ENCODE peak calls at places on chromosomes 1 and 21, in four cellular contexts. F is IMR-90, P is OCI-LY7, K is hepatocyte. X is an unnamed sample.

GRCh38 chr21:41630917-41631316 is 123.0 kb upstream of the TMPRSS2 start:
- DNase-seq in K (no peak), F (no peak), P (no peak), X (no peak)

GRCh38 chr1:224059897-224060462 is 53.9 kb upstream of the FBXO28 start:
- DNase-seq in K (no peak), P (no peak), F (no peak), X (no peak)

GRCh38 chr1:16396591-16396990 is 29.5 kb downstream of the SZRD1 start:
- DNase-seq in P (no peak), K (peak; percentile 44), F (peak; percentile 84), X (no peak)

GRCh38 chr1:183609313-183609712 is 19.1 kb upstream of the NCF2 start:
- DNase-seq in F (peak; percentile 81), P (peak; percentile 43), K (peak; percentile 39), X (no peak)

GRCh38 chr1:54559111-54559548 is 11.1 kb downstream of the ACOT11 start:
- DNase-seq in F (no peak), P (no peak), K (peak; percentile 1), X (no peak)

GRCh38 chr1:96220644-96221043 is 500.9 kb upstream of the PTBP2 start:
- DNase-seq in F (no peak), P (no peak), K (no peak), X (no peak)

GRCh38 chr21:42644223-42645208 is 8.9 kb upstream of the PDE9A start:
- DNase-seq in K (no peak), P (no peak), F (peak; percentile 73), X (no peak)

GRCh38 chr1:8348777-8349472 is 31.0 kb downstream of the SLC45A1 start:
- DNase-seq in K (peak; percentile 78), F (peak; percentile 58), P (peak; percentile 77), X (peak; percentile 38)

GRCh38 chr1:166977951-166978350 is 2.6 kb upstream of the ILDR2 start:
- DNase-seq in P (no peak), K (no peak), F (no peak), X (no peak)

GRCh38 chr1:26538480-26539412 is 9.2 kb downstream of the RPS6KA1 start:
- DNase-seq in F (peak; percentile 26), P (peak; percentile 75), K (no peak), X (peak; percentile 35)

GRCh38 chr1:67500413-67500959 is 70.3 kb upstream of the SERBP1 start:
- DNase-seq in F (peak; percentile 74), P (peak; percentile 89), K (peak; percentile 93), X (peak; percentile 88)
- H3K4me2 ChIP-seq in F (peak overlapping the region; percentile 57), P (peak overlapping the region; percentile 28), K (peak overlapping the region; percentile 57), X (peak overlapping the region; percentile 53)

GRCh38 chr1:5430911-5431310 is 561.3 kb downstream of the NPHP4 start:
- DNase-seq in K (peak; percentile 24), P (no peak), F (no peak), X (no peak)

GRCh38 chr1:5432436-5432835 is 559.8 kb downstream of the NPHP4 start:
- DNase-seq in F (no peak), P (no peak), K (no peak), X (no peak)

DNA sequence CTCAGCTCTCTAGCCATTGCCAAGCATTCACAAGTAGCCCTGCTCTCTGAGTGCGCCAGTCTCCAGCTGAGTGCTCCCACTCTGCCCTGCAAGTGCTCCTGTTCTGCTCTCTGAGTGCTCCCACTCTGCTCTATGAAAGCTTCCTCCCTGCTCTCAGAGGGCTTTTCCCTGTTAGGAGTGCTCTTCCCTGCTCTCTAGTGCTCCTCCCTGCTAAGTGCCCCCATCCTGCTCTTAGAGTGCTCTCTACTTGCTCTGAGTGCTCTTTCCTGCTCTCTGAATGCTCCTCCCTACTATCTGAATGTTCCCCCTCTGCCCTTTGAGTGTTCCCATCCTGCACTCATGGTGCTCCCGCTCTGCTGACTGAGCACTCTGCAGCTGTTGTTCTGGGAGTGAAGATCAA is 555.4 kb downstream of the NPHP4 start:
- DNase-seq in F (no peak), P (no peak), K (no peak), X (no peak)
- H3K9me3 ChIP-seq in F (peaks cover 42% of the 10 kb centered on the region), P (no peaks in the 10 kb centered on the region), K (no peaks in the 10 kb centered on the region), X (no peaks in the 10 kb centered on the region)

GRCh38 chr1:186807162-186807561 is 21.6 kb upstream of the PLA2G4A start:
- DNase-seq in F (no peak), P (no peak), K (no peak), X (no peak)

GRCh38 chr1:186813420-186813819 is 15.3 kb upstream of the PLA2G4A start:
- DNase-seq in P (no peak), F (peak; percentile 4), K (no peak), X (no peak)

GRCh38 chr1:186811892-186812291 is 16.9 kb upstream of the PLA2G4A start:
- DNase-seq in P (no peak), K (no peak), F (no peak), X (no peak)

DNA sequence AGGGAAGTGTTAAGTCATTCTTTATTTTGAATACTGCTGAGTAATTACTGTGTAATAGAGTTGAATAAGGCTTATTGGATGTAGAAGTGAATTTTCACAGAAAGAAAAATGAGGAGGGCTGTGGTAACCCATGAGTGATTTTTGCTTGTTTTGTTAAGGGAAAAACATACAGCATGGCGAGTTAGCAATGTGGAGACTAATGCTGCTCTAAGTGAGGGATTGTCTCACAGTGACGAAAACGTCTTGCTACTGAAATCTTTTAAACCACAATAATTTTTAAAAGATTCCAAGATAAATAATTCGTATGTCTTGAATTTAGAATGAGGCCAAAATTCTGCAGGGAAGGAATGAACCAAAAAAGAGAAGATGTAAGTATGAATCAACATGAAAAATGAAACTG is 16.2 kb upstream of the PLA2G4A start:
- DNase-seq in K (no peak), P (no peak), F (peak; percentile 96), X (no peak)
- H3K4me2 ChIP-seq in K (no peak overlapping the region), P (no peak overlapping the region), F (peak overlapping the region; percentile 39), X (no peak overlapping the region)

GRCh38 chr1:89762431-89762800 is 58.4 kb upstream of the LRRC8D start:
- DNase-seq in P (no peak), F (no peak), K (no peak), X (peak; percentile 21)

GRCh38 chr1:89763649-89763986 is 57.2 kb upstream of the LRRC8D start:
- DNase-seq in K (no peak), F (no peak), P (no peak), X (no peak)

GRCh38 chr1:89760496-89760895 is 60.3 kb upstream of the LRRC8D start:
- DNase-seq in P (no peak), F (no peak), K (no peak), X (no peak)

GRCh38 chr1:89762801-89763648 is 57.8 kb upstream of the LRRC8D start:
- DNase-seq in P (peak; percentile 87), F (peak; percentile 78), K (peak; percentile 92), X (peak; percentile 82)

GRCh38 chr1:89761901-89762300 is 58.9 kb upstream of the LRRC8D start:
- DNase-seq in K (no peak), P (no peak), F (no peak), X (no peak)
- H3K9me3 ChIP-seq in K (no peaks in the 10 kb centered on the region), P (no peaks in the 10 kb centered on the region), F (no peaks in the 10 kb centered on the region), X (no peaks in the 10 kb centered on the region)

GRCh38 chr1:174795806-174796205 is 203.9 kb upstream of the CACYBP start:
- DNase-seq in P (no peak), F (peak; percentile 21), K (no peak), X (no peak)

GRCh38 chr1:174789399-174789798 is 210.3 kb upstream of the CACYBP start:
- DNase-seq in F (peak; percentile 81), K (no peak), P (no peak), X (peak; percentile 70)

GRCh38 chr1:174794861-174795260 is 204.9 kb upstream of the CACYBP start:
- DNase-seq in P (no peak), F (no peak), K (no peak), X (no peak)

GRCh38 chr1:174788981-174789380 is 210.8 kb upstream of the CACYBP start:
- DNase-seq in K (no peak), P (no peak), F (peak; percentile 87), X (peak; percentile 28)

DNA sequence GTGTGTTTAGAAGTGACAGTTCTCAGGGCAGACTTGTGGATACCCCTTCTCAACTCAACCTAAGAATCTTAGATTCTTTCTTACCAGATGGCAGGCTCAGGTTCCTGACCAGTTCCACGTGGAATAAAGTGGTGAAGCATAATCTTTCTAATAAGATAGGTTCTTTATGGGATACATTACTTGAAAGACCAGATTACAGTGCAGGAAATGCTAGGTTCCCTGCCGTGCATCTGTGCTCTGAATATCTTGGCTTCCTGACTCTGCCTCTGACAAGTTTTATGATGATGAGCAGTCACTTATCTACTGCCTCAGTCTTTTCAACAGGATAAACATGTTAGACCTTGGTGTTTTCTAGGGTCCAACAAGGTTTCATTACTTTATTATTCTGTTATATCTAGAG is 207.9 kb upstream of the CACYBP start:
- DNase-seq in F (no peak), K (no peak), P (peak; percentile 33), X (no peak)
- H3K4me2 ChIP-seq in F (no peak overlapping the region), K (no peak overlapping the region), P (peak overlapping the region; percentile 6), X (no peak overlapping the region)

X was measured in MM.1S.